ENCODE peak calls at places on chromosomes 12 and 14, in four cellular contexts. One of them, this sample, is unnamed.

GRCh38 chr12:83470749-83471148 is 784.0 kb downstream of the TMTC2 start:
- DNase-seq in WTC11: no peak
- DNase-seq in HepG2: no peak
- DNase-seq in K562: no peak
- DNase-seq in this sample: no peak

GRCh38 chr14:99929601-99930000 is 135.6 kb upstream of the EVL start:
- DNase-seq in WTC11: no peak
- DNase-seq in HepG2: no peak
- DNase-seq in K562: no peak
- DNase-seq in this sample: no peak

GRCh38 chr14:87434680-87435079 is 558.3 kb downstream of the GALC start:
- DNase-seq in WTC11: no peak
- DNase-seq in HepG2: no peak
- DNase-seq in K562: no peak
- DNase-seq in this sample: no peak

GRCh38 chr12:3197131-3197818 is 120.1 kb downstream of the TSPAN9 start:
- DNase-seq in WTC11: no peak
- DNase-seq in HepG2: peak; percentile 10
- DNase-seq in K562: no peak
- DNase-seq in this sample: no peak

GRCh38 chr14:103073876-103074698 is 9.9 kb upstream of the LBHD2 start:
- DNase-seq in WTC11: no peak
- DNase-seq in HepG2: no peak
- DNase-seq in K562: no peak
- DNase-seq in this sample: no peak

GRCh38 chr12:58148405-58148804 is 207.0 kb downstream of the ATP23 start:
- DNase-seq in WTC11: no peak
- DNase-seq in HepG2: no peak
- DNase-seq in K562: peak; percentile 16
- DNase-seq in this sample: peak; percentile 68

GRCh38 chr12:84912191-84913142 is at the start of gene SLC6A15:
- DNase-seq in WTC11: peak; percentile 87
- DNase-seq in HepG2: no peak
- DNase-seq in K562: no peak
- DNase-seq in this sample: peak; percentile 53

GRCh38 chr14:81172881-81173280 is 47.9 kb downstream of the GTF2A1 start:
- DNase-seq in WTC11: no peak
- DNase-seq in HepG2: no peak
- DNase-seq in K562: no peak
- DNase-seq in this sample: no peak

GRCh38 chr12:69002969-69003368 is 70.0 kb upstream of the CPM start:
- DNase-seq in WTC11: no peak
- DNase-seq in HepG2: no peak
- DNase-seq in K562: no peak
- DNase-seq in this sample: no peak

GRCh38 chr14:37615582-37616289 is 20.3 kb downstream of the TTC6 start:
- DNase-seq in WTC11: no peak
- DNase-seq in HepG2: no peak
- DNase-seq in K562: no peak
- DNase-seq in this sample: no peak

GRCh38 chr14:21084988-21085853 is 13.2 kb downstream of the ZNF219 start:
- DNase-seq in WTC11: no peak
- DNase-seq in HepG2: no peak
- DNase-seq in K562: no peak
- DNase-seq in this sample: no peak

GRCh38 chr12:42486407-42486806 is 103.1 kb downstream of the PRICKLE1 start:
- DNase-seq in WTC11: no peak
- DNase-seq in HepG2: no peak
- DNase-seq in K562: peak; percentile 15
- DNase-seq in this sample: no peak

GRCh38 chr14:35932659-35933159 is 106.6 kb downstream of the BRMS1L start:
- DNase-seq in WTC11: no peak
- DNase-seq in HepG2: no peak
- DNase-seq in K562: no peak
- DNase-seq in this sample: no peak

GRCh38 chr12:98401427-98401826 is 114.0 kb upstream of the TMPO start:
- DNase-seq in WTC11: no peak
- DNase-seq in HepG2: no peak
- DNase-seq in K562: no peak
- DNase-seq in this sample: no peak

GRCh38 chr12:95942532-95943230 is at the start of gene CCDC38:
- DNase-seq in WTC11: peak; percentile 70
- DNase-seq in HepG2: peak; percentile 88
- DNase-seq in K562: peak; percentile 14
- DNase-seq in this sample: peak; percentile 99

GRCh38 chr12:96198970-96199369 is 4.8 kb downstream of the ELK3 start:
- DNase-seq in WTC11: no peak
- DNase-seq in HepG2: no peak
- DNase-seq in K562: no peak
- DNase-seq in this sample: no peak

GRCh38 chr12:108515916-108516315 is 839 bp downstream of the FICD start:
- DNase-seq in WTC11: no peak
- DNase-seq in HepG2: peak; percentile 17
- DNase-seq in K562: no peak
- DNase-seq in this sample: peak; percentile 26

DNA sequence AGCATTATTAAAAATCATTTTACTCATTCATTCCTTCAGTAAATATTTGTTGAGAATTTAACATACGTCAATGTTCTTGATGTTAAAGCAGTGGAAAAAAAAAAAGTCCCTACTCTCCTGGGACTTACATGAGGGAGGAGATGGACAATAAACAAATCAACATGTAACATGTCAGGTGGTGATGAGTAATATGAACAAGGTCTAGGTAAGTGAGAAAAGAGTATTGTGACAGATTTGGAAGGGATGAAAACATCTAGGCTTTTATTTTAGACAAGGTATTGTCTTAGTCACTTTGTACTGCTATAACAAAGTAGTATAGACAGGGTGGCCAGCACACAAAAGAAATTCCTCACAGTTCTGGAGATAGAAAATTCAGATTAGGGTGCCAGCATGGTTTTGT is 167.2 kb downstream of the FSCB start:
- DNase-seq in WTC11: no peak
- DNase-seq in HepG2: no peak
- DNase-seq in K562: no peak
- DNase-seq in this sample: no peak
- TF ChIP-seq NR3C1 in WTC11: no peak
- TF ChIP-seq NR3C1 in HepG2: no peak
- TF ChIP-seq NR3C1 in K562: no peak
- TF ChIP-seq NR3C1 in this sample: no peak

DNA sequence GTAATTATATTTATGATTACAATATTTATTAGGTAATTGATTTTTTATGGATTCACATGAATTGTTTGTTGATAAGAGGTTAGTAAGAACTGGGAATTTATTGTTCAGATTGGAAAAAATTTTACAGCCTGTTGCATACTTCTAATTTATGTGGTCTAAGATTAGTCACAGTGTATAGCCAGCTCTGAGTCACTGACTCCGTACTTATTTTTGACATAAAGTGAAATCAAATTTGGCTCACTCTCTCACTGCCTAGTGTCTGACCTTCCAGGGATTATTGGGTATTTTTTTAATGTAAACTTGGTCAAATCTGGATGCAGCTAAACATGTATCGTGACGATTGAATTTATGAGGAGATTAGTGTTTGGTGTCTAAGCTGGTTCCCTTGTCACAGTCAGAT is 109.3 kb downstream of the PTPRQ start:
- DNase-seq in WTC11: no peak
- DNase-seq in HepG2: no peak
- DNase-seq in K562: no peak
- DNase-seq in this sample: peak; percentile 27
- TF ChIP-seq NR3C1 in WTC11: no peak
- TF ChIP-seq NR3C1 in HepG2: no peak
- TF ChIP-seq NR3C1 in K562: no peak
- TF ChIP-seq NR3C1 in this sample: no peak

GRCh38 chr14:50001146-50001998 is 108.5 kb downstream of the ARF6 start:
- DNase-seq in WTC11: peak; percentile 20
- DNase-seq in HepG2: peak; percentile 86
- DNase-seq in K562: peak; percentile 67
- DNase-seq in this sample: peak; percentile 65
- TF ChIP-seq NR3C1 in WTC11: no peak
- TF ChIP-seq NR3C1 in HepG2: no peak
- TF ChIP-seq NR3C1 in K562: no peak
- TF ChIP-seq NR3C1 in this sample: no peak

GRCh38 chr14:76829650-76830421 is 3.6 kb downstream of the LRRC74A start:
- DNase-seq in WTC11: no peak
- DNase-seq in HepG2: peak; percentile 91
- DNase-seq in K562: no peak
- DNase-seq in this sample: no peak
- TF ChIP-seq NR3C1 in WTC11: no peak
- TF ChIP-seq NR3C1 in HepG2: no peak
- TF ChIP-seq NR3C1 in K562: no peak
- TF ChIP-seq NR3C1 in this sample: no peak

GRCh38 chr12:60262378-60262777 is 666.5 kb downstream of the SLC16A7 start:
- DNase-seq in WTC11: no peak
- DNase-seq in HepG2: no peak
- DNase-seq in K562: no peak
- DNase-seq in this sample: no peak

GRCh38 chr12:60264094-60264493 is 668.3 kb downstream of the SLC16A7 start:
- DNase-seq in WTC11: no peak
- DNase-seq in HepG2: no peak
- DNase-seq in K562: no peak
- DNase-seq in this sample: no peak

GRCh38 chr12:60266381-60266852 is 670.6 kb downstream of the SLC16A7 start:
- DNase-seq in WTC11: no peak
- DNase-seq in HepG2: peak; percentile 76
- DNase-seq in K562: no peak
- DNase-seq in this sample: peak; percentile 84

GRCh38 chr12:60265741-60266140 is 669.9 kb downstream of the SLC16A7 start:
- DNase-seq in WTC11: no peak
- DNase-seq in HepG2: no peak
- DNase-seq in K562: no peak
- DNase-seq in this sample: no peak

DNA sequence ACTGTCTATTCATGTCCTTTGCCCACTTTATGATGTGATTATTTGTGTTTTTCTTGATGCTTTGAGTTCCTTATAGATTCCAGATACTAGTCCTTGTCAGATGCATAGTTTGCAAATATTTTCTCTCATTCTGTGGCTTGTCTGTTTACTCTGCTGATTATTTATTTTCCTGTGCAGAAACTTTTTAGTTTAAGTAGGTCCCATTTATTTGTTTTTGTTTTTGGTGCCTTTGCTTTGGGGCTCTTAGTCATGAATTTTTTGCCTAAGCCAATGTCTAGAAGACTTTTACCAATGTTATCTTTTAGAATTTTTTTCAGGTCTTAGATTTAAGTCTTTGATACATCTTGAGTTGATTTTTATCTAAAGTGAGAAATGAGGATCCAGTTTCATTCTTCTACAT is 667.3 kb downstream of the SLC16A7 start:
- DNase-seq in WTC11: no peak
- DNase-seq in HepG2: no peak
- DNase-seq in K562: no peak
- DNase-seq in this sample: no peak
- TF ChIP-seq NR3C1 in WTC11: no peak
- TF ChIP-seq NR3C1 in HepG2: no peak
- TF ChIP-seq NR3C1 in K562: no peak
- TF ChIP-seq NR3C1 in this sample: no peak

GRCh38 chr14:65689070-65689469 is 276.5 kb downstream of the FUT8 start:
- DNase-seq in WTC11: no peak
- DNase-seq in HepG2: no peak
- DNase-seq in K562: no peak
- DNase-seq in this sample: no peak

DNA sequence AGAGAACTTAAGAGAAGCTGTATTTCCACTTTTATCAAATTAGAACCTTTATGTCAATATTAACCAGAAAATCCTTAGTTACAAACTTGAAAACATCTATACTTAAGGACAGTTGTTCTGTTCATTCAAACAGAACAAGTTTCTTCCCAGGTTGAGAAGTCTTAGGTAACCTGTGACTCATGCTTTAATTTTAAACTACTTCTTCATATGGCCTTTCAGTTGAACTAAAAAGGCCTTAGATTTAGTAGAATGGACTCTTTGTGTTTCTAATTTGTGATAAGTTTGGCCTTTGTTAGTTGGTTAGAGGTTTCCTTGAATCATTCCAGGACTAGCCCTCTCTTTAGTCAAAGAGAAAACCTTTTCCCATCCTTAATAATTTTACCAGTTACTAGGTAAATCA is 274.2 kb downstream of the FUT8 start:
- DNase-seq in WTC11: no peak
- DNase-seq in HepG2: no peak
- DNase-seq in K562: no peak
- DNase-seq in this sample: no peak
- TF ChIP-seq NR3C1 in WTC11: no peak
- TF ChIP-seq NR3C1 in HepG2: no peak
- TF ChIP-seq NR3C1 in K562: no peak
- TF ChIP-seq NR3C1 in this sample: no peak

GRCh38 chr12:80222261-80222660 is 122.9 kb downstream of the OTOGL start:
- DNase-seq in WTC11: no peak
- DNase-seq in HepG2: no peak
- DNase-seq in K562: no peak
- DNase-seq in this sample: no peak
- TF ChIP-seq NR3C1 in WTC11: no peak
- TF ChIP-seq NR3C1 in HepG2: no peak
- TF ChIP-seq NR3C1 in K562: no peak
- TF ChIP-seq NR3C1 in this sample: no peak

GRCh38 chr14:24275524-24276139 is 4.2 kb upstream of the RABGGTA start:
- DNase-seq in WTC11: peak; percentile 57
- DNase-seq in HepG2: peak; percentile 47
- DNase-seq in K562: peak; percentile 28
- DNase-seq in this sample: no peak

GRCh38 chr14:24280797-24281460 is 9.5 kb upstream of the RABGGTA start:
- DNase-seq in WTC11: no peak
- DNase-seq in HepG2: no peak
- DNase-seq in K562: no peak
- DNase-seq in this sample: no peak

GRCh38 chr14:24277606-24278321 is 6.4 kb upstream of the RABGGTA start:
- DNase-seq in WTC11: no peak
- DNase-seq in HepG2: no peak
- DNase-seq in K562: no peak
- DNase-seq in this sample: no peak

GRCh38 chr14:24282736-24283135 is 11.3 kb upstream of the RABGGTA start:
- DNase-seq in WTC11: no peak
- DNase-seq in HepG2: no peak
- DNase-seq in K562: no peak
- DNase-seq in this sample: no peak

DNA sequence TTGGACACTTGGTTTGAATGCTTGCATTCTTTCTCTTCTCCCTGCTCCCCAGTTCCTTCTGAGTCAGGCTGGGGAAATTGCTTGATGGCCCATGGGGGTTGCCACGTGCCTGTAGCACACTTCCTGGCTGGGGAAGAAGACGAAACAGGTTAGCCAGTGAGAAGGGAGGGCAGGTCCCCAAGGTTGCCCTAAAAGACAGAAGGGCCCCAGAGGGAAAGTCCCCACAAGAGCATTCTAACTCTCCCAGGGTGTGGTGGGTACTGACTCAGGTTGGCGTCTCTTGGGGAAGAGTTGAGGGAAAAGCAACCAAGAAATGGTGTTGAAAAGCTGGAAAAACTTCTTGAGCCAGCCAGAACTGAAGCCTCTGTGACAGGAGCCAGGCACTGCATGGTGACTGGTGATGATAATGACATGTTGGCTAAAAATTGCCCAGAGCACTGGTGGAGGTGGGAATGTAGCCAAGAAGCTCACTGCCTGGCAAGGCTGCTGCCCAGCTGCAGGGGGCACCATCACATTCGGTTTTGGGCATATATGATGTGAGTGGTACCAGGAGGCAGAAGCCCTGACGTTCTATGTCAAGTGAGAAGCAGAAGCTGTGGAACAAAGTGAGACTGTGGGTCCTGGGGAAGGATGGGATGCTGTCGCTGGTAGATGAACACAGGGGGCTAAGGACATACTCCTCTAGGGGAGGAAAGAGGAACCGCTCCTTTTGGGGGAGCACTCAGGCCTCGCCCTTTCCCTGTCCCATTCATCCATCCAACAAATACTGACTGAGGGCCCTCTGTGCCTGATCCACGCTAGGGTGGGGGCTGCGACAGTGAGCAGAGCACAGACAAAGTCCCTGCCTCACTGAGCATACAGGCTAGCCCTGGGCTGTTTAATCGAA is 8.1 kb upstream of the RABGGTA start:
- DNase-seq in WTC11: no peak
- DNase-seq in HepG2: no peak
- DNase-seq in K562: no peak
- DNase-seq in this sample: no peak
- TF ChIP-seq NR3C1 in WTC11: no peak
- TF ChIP-seq NR3C1 in HepG2: no peak
- TF ChIP-seq NR3C1 in K562: no peak
- TF ChIP-seq NR3C1 in this sample: no peak